ENCODE peak calls at places on chromosomes 4 and X, in four cellular contexts. One of them, this sample, is unnamed.

GRCh38 chrX:120015145-120016067 is 62.1 kb downstream of the RHOXF2B start:
- DNase-seq in HepG2: no peak
- DNase-seq in IMR-90: no peak
- DNase-seq in K562: no peak
- DNase-seq in this sample: no peak

GRCh38 chr4:47831026-47831689 is 6.7 kb downstream of the CORIN start:
- DNase-seq in K562: no peak
- DNase-seq in IMR-90: no peak
- DNase-seq in HepG2: no peak
- DNase-seq in this sample: no peak

GRCh38 chrX:101659601-101660063 is at the start of gene ARMCX2:
- DNase-seq in IMR-90: peak
- DNase-seq in K562: no peak
- DNase-seq in HepG2: no peak
- DNase-seq in this sample: peak

GRCh38 chrX:9149831-9150230 is 115.9 kb upstream of the FAM9B start:
- DNase-seq in K562: no peak
- DNase-seq in HepG2: no peak
- DNase-seq in IMR-90: peak
- DNase-seq in this sample: no peak

GRCh38 chr4:107824367-107825071 is at the start of gene SGMS2:
- DNase-seq in HepG2: peak
- DNase-seq in IMR-90: peak
- DNase-seq in K562: peak
- DNase-seq in this sample: peak

GRCh38 chr4:143241892-143242291 is 57.2 kb downstream of the USP38 start:
- DNase-seq in IMR-90: peak
- DNase-seq in HepG2: peak
- DNase-seq in K562: peak
- DNase-seq in this sample: no peak

GRCh38 chrX:11562570-11562969 is 103.2 kb downstream of the ARHGAP6 start:
- DNase-seq in K562: no peak
- DNase-seq in HepG2: no peak
- DNase-seq in IMR-90: no peak
- DNase-seq in this sample: no peak

GRCh38 chrX:133544105-133544504 is 128.8 kb upstream of the GPC4 start:
- DNase-seq in K562: no peak
- DNase-seq in IMR-90: peak
- DNase-seq in HepG2: peak
- DNase-seq in this sample: no peak

GRCh38 chrX:45771560-45772340 is 571.1 kb upstream of the DIPK2B start:
- DNase-seq in HepG2: no peak
- DNase-seq in K562: no peak
- DNase-seq in IMR-90: peak
- DNase-seq in this sample: no peak

GRCh38 chr4:152989554-152989970 is 53.4 kb downstream of the FHDC1 start:
- DNase-seq in HepG2: no peak
- DNase-seq in K562: no peak
- DNase-seq in IMR-90: no peak
- DNase-seq in this sample: no peak

GRCh38 chr4:19583827-19584569 is 667.7 kb upstream of the SLIT2 start:
- DNase-seq in IMR-90: no peak
- DNase-seq in HepG2: no peak
- DNase-seq in K562: no peak
- DNase-seq in this sample: no peak

GRCh38 chr4:112766422-112766821 is 129.5 kb downstream of the LARP7 start:
- DNase-seq in HepG2: no peak
- DNase-seq in K562: no peak
- DNase-seq in IMR-90: peak
- DNase-seq in this sample: no peak

GRCh38 chr4:182443070-182443469 is 199.9 kb downstream of the TENM3 start:
- DNase-seq in HepG2: no peak
- DNase-seq in IMR-90: no peak
- DNase-seq in K562: no peak
- DNase-seq in this sample: no peak

GRCh38 chr4:182449960-182450359 is 206.8 kb downstream of the TENM3 start:
- DNase-seq in HepG2: no peak
- DNase-seq in IMR-90: no peak
- DNase-seq in K562: no peak
- DNase-seq in this sample: no peak

GRCh38 chr4:182449186-182449880 is 206.1 kb downstream of the TENM3 start:
- DNase-seq in K562: peak
- DNase-seq in HepG2: no peak
- DNase-seq in IMR-90: peak
- DNase-seq in this sample: no peak

GRCh38 chr4:182448281-182449151 is 205.3 kb downstream of the TENM3 start:
- DNase-seq in HepG2: peak
- DNase-seq in K562: peak
- DNase-seq in IMR-90: peak
- DNase-seq in this sample: peak

DNA sequence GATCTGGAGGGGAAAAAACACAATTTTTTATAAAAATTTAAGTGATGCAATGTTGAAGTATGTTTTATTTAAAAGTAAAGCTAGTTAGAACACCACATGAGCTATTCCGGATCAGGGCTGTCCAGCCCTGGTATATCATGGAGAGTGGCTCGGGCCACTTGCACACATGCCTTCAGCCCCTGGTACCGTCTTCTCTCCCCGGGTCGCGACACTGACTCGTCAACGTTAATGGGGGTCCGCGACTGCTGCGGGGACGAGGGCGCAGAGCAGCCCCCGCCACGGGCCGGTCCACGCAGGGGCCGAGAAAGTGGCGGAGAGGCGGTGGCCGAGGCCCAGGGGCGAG is 204.7 kb downstream of the TENM3 start:
- DNase-seq in IMR-90: no peak
- DNase-seq in HepG2: no peak
- DNase-seq in K562: no peak
- DNase-seq in this sample: no peak
- TF ChIP-seq MXI1 in IMR-90: no peak
- TF ChIP-seq MXI1 in HepG2: no peak
- TF ChIP-seq MXI1 in K562: no peak
- TF ChIP-seq MXI1 in this sample: peak

GRCh38 chr4:173231916-173232315 is 63.3 kb downstream of the GALNT7 start:
- DNase-seq in IMR-90: peak
- DNase-seq in K562: peak
- DNase-seq in HepG2: no peak
- DNase-seq in this sample: no peak
- TF ChIP-seq MXI1 in IMR-90: no peak
- TF ChIP-seq MXI1 in K562: no peak
- TF ChIP-seq MXI1 in HepG2: no peak
- TF ChIP-seq MXI1 in this sample: no peak

GRCh38 chr4:83109480-83110221 is 4.9 kb downstream of the PLAC8 start:
- DNase-seq in HepG2: no peak
- DNase-seq in IMR-90: peak
- DNase-seq in K562: no peak
- DNase-seq in this sample: peak
- TF ChIP-seq MXI1 in HepG2: no peak
- TF ChIP-seq MXI1 in IMR-90: no peak
- TF ChIP-seq MXI1 in K562: no peak
- TF ChIP-seq MXI1 in this sample: no peak

GRCh38 chr4:89166971-89167475 is 55.7 kb downstream of the TIGD2 start:
- DNase-seq in IMR-90: no peak
- DNase-seq in HepG2: no peak
- DNase-seq in K562: no peak
- DNase-seq in this sample: no peak
- TF ChIP-seq MXI1 in IMR-90: no peak
- TF ChIP-seq MXI1 in HepG2: no peak
- TF ChIP-seq MXI1 in K562: no peak
- TF ChIP-seq MXI1 in this sample: no peak

GRCh38 chrX:114985967-114986592 is 31.3 kb downstream of the IL13RA2 start:
- DNase-seq in IMR-90: no peak
- DNase-seq in K562: no peak
- DNase-seq in HepG2: no peak
- DNase-seq in this sample: no peak
- TF ChIP-seq MXI1 in IMR-90: no peak
- TF ChIP-seq MXI1 in K562: no peak
- TF ChIP-seq MXI1 in HepG2: no peak
- TF ChIP-seq MXI1 in this sample: no peak

DNA sequence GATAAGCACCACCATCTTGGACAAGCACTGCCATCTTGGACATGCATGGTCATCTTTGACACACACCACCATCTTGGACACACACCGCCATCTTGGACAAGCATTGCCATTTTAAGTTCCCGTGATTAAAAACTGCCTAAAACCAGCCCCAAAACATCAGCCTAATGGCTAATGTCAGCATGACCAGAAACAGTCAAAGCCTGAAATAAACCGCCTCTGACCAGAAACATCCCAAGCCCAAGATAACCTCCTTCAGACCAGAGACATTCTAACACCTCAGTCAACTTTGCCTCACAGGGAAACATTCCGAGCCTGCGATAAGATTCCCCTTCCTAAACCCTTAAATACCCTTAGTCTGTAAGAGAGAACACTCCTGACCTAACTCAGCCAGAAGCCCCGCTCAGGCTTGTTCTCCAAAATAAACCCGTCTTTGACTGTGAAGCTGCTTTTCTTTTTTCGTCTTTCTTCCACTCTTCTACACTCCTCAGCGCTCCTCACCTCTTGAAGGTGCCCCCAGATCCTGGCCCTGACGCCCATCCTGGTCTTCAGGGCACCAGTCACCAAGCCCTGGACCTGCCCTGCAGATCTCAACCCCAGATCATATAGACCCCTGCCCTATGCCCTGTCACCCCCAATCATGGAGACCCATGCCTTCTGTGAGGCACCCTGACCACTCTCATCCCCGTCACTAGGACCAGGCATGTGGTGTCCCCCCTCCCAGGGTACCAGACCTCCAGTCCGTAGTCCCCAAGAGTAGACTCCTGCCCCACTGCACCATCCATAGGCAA is 3.7 kb downstream of the ASMTL start:
- DNase-seq in HepG2: no peak
- DNase-seq in K562: no peak
- DNase-seq in IMR-90: no peak
- DNase-seq in this sample: no peak
- TF ChIP-seq MXI1 in HepG2: no peak
- TF ChIP-seq MXI1 in K562: no peak
- TF ChIP-seq MXI1 in IMR-90: no peak
- TF ChIP-seq MXI1 in this sample: no peak

This sample was measured in SK-N-SH.